ENCODE peak calls at places on chromosomes 1 and 21, in four cellular contexts. J is K562, B is HepG2, W is GM12878. L is an unnamed sample.

GRCh38 chr1:115056395-115056798 is 26.8 kb downstream of the TSHB start:
- DNase-seq in W (no peak), B (no peak), J (no peak), L (no peak)

GRCh38 chr21:8991088-8991907 is 1530.1 kb upstream of the TPTE start:
- DNase-seq in B (peak), W (no peak), J (no peak), L (no peak)

GRCh38 chr1:117821782-117822447 is 107.5 kb downstream of the GDAP2 start:
- DNase-seq in B (peak), W (no peak), J (no peak), L (no peak)

GRCh38 chr1:170929835-170930554 is 5.3 kb upstream of the MROH9 start:
- DNase-seq in W (peak), B (peak), J (peak), L (peak)

GRCh38 chr1:2088434-2088833 is 38.2 kb downstream of the PRKCZ start:
- DNase-seq in W (no peak), B (no peak), J (peak), L (no peak)

GRCh38 chr1:33383974-33384767 is 46.7 kb downstream of the PHC2 start:
- DNase-seq in J (no peak), W (no peak), B (no peak), L (no peak)

GRCh38 chr1:21831454-21831970 is 19.4 kb downstream of the LDLRAD2 start:
- DNase-seq in W (no peak), J (no peak), B (no peak), L (no peak)

GRCh38 chr1:181181792-181182585 is 93.5 kb downstream of the IER5 start:
- DNase-seq in B (no peak), J (no peak), W (no peak), L (no peak)

GRCh38 chr1:168148916-168149315 is 12.2 kb upstream of the GPR161 start:
- DNase-seq in W (peak), B (no peak), J (no peak), L (no peak)

GRCh38 chr1:58396150-58396549 is 150.4 kb downstream of the OMA1 start:
- DNase-seq in W (no peak), J (no peak), B (no peak), L (no peak)

GRCh38 chr1:25617626-25618432 is 1.2 kb downstream of the MAN1C1 start:
- DNase-seq in J (no peak), B (no peak), W (no peak), L (no peak)

GRCh38 chr1:91764471-91765115 is 121.4 kb downstream of the TGFBR3 start:
- DNase-seq in B (no peak), J (no peak), W (no peak), L (peak)

GRCh38 chr1:214006845-214007244 is 19.1 kb downstream of the PROX1 start:
- DNase-seq in B (no peak), W (no peak), J (no peak), L (no peak)

GRCh38 chr21:31372176-31372765 is 28.2 kb upstream of the TIAM1 start:
- DNase-seq in W (no peak), J (no peak), B (no peak), L (no peak)

GRCh38 chr1:247064309-247064708 is 14.3 kb downstream of the ZNF670 start:
- DNase-seq in B (no peak), J (no peak), W (no peak), L (no peak)

DNA sequence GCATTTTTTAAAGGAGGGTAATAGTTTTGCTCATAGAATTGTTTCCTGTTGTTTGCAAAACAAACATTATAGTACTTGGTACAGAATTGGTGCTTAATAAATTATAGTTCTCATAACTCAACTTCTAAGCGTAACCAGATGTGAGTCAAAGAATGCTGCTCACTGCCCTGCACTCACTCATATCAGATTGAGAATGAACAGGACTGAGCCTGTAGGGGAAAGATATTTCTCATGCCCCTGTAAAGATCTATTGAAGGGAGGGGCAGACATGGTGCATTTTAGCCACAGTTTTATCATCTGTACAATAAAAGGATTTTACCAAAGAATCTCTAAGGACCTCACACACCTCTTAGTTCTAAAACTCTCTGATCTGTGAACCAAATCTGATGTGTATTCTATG is 358.5 kb downstream of the SEC16B start:
- DNase-seq in W (no peak), J (no peak), B (no peak), L (no peak)
- TF ChIP-seq FOXK2 in W (no peak), J (no peak), B (no peak), L (no peak)

DNA sequence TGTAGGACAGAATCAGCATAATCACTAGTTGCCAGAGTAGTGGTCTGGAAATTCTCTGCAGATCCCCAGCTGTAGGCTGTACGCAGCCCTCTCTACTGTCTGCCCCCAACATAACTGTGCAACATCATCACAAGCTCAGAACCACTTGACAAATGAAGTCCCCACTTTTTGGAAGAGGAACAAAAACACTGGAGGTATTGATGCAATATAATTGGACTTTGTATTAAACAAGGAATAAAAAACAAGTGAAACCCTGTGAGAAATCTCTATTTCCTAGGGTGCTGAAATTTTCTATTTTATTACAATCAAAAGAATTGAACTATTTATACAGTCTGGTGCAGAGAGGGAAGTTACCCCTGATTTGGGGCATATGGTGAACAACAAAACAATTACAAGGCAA is 15.2 kb downstream of the PHTF1 start:
- DNase-seq in W (no peak), B (no peak), J (no peak), L (no peak)
- TF ChIP-seq FOXK2 in W (no peak), B (no peak), J (no peak), L (no peak)

DNA sequence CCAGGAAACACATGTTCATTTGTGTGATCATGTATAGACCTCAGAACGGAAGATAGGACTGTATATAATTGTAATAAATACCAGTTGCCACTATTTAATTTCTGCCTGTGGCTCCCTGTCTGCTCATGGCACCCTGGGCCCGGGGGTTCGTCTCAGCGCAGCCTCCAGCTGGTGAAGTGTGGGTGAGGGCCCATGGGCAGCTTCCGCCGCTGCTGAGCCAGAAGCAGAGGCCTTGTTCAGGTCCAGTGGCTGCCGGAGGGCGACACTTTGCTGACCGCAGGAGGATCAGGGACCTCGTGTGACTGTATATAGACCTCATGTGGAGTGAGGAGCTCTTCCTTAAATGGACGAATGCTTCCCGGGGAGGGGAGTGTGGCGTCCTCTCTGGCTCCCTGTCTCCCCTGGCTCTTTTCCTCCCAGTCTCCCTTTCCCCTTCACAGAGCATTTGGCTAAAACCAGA is 155.9 kb downstream of the PEX14 start:
- DNase-seq in W (no peak), J (no peak), B (no peak), L (no peak)
- TF ChIP-seq FOXK2 in W (no peak), J (no peak), B (no peak), L (no peak)

GRCh38 chr21:33977721-33978369 is 62.2 kb upstream of the ATP5PO start:
- DNase-seq in B (no peak), W (no peak), J (no peak), L (no peak)

GRCh38 chr21:33976082-33976979 is 60.7 kb upstream of the ATP5PO start:
- DNase-seq in B (peak), W (peak), J (peak), L (no peak)

GRCh38 chr21:33975548-33976081 is 60.0 kb upstream of the ATP5PO start:
- DNase-seq in W (peak), J (no peak), B (no peak), L (no peak)

GRCh38 chr21:33978585-33978984 is 63.0 kb upstream of the ATP5PO start:
- DNase-seq in J (no peak), W (no peak), B (no peak), L (no peak)

DNA sequence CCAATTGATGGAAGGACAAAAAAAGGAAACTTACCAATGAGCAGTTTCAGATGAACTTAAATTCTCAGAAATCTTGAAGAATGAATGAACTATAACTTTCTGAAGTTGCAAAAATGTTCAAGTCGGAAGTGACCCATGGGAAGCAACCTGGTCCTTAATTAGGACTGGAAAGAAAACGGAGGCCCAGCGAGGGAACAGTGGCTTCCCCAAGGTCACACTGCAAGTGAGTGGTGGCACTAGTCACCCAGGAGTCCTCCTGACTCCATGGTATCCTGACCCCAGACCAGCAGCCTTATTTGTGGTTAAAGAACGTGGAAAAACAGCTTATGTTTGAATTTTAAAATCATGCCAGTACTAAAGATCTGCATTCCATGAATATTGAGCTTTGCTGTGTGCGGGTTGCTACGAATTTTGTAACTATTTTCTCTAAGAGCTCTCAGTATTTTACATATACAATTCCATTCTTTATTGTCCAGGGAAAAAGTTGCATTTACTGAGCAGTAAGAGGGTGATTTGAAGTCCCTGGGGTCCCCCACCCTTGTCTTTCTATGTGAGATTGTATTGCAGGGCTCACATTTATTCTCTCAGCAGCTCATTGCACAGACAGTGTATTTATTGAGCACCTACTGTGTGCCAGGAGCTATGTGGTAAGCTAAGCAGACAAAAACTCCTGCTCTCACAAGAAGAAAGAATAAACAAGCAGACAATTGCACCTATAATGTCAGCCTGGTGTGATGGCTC is 61.5 kb upstream of the ATP5PO start:
- DNase-seq in J (no peak), B (peak), W (no peak), L (no peak)
- TF ChIP-seq FOXK2 in J (no peak), B (no peak), W (no peak), L (no peak)

DNA sequence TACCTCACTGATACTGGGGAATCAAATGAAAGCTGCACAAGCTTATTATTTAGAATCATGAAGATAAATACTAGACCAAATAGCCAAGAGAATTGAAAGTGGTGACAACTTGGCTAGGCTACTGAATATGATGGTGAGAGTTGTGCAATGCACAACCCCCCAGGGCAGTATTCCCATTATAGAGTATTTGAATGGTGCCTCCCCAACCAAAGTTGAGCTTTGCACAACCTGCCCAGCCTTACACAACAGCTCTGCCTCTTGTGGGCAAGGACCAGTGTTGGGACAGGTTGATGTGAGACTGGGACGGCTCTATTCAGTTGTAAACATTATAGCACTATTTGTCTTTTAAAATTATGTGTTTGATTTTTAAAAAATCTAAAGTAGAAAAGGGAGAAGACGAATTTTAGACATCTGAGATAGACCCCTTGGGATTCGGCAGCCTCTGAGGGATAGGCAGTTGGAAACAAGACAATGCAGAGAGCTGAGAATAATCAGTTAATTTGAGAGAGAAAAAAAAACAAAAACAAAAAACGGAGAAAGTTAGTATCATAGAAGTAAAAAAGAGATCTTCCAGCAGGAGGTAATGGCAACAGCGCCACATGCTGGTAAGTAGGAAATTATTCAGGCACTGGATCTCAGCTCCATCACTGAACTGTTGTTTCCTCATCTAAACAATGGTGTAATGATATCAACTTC is 91.0 kb upstream of the KCNA3 start:
- DNase-seq in B (peak), J (peak), W (no peak), L (peak)
- TF ChIP-seq FOXK2 in B (no peak), J (no peak), W (no peak), L (no peak)

GRCh38 chr1:68107771-68108170 is 57.3 kb upstream of the DIRAS3 start:
- DNase-seq in J (no peak), W (no peak), B (no peak), L (no peak)

GRCh38 chr1:68103006-68103545 is 52.6 kb upstream of the DIRAS3 start:
- DNase-seq in B (no peak), W (no peak), J (no peak), L (no peak)

GRCh38 chr1:68101829-68102228 is 51.4 kb upstream of the DIRAS3 start:
- DNase-seq in J (no peak), W (no peak), B (no peak), L (no peak)

GRCh38 chr1:68100571-68100970 is 50.1 kb upstream of the DIRAS3 start:
- DNase-seq in B (no peak), J (no peak), W (no peak), L (no peak)

DNA sequence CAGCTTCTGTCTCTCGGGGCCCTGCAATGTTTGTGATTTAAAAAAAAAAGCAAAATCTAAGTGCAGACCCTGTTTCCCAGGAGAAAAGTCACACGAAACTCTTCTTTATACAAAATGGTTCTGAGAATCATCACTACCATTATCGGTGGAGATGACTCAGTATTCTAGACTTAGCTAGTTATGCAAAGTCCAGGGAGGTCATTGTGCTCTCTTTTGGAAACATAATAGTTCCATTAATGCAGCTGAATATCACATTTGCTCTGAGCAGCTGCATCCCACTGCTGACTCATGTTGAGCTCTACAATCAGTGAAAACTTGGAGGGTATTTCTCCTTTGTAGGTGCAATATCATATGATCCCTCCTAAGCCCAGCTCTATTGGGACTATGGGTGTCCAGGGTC is 53.7 kb upstream of the DIRAS3 start:
- DNase-seq in W (no peak), B (no peak), J (no peak), L (no peak)
- TF ChIP-seq FOXK2 in W (no peak), B (no peak), J (no peak), L (no peak)

DNA sequence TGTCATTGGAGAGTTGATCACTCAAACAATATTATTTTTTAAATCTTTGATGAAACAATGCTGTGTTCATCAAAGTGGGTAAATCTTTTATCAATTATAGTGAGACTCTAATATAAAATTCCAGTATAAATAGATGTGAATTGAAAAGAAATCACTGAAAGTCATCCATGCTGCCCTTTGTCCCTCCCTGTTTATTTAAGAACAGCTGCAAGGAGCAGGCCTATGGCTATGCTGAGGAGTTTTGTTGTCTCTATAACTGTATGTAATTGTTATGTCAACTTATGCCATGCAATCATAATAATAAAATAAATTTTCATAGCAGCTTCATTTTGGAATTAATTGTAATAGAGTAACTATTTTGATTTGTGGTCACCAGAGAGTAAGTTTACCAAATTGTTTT is 1272.4 kb upstream of the ADGRL4 start:
- DNase-seq in W (no peak), J (no peak), B (no peak), L (no peak)
- TF ChIP-seq FOXK2 in W (no peak), J (no peak), B (no peak), L (no peak)